ENCODE peak calls at places on chromosomes 1 and 21, in nine cellular contexts. One of them, this sample, is unnamed.

GRCh38 chr21:34024382-34024693 is 49.0 kb upstream of the MRPS6 start:
- DNase-seq in cardiac fibroblast: no peak
- DNase-seq in GM23248: no peak
- DNase-seq in trophoblast cell: no peak
- DNase-seq in CD4-positive, CD25-positive, alpha-beta regulatory T cell: no peak
- DNase-seq in lower leg skin: no peak
- DNase-seq in left lung: no peak
- DNase-seq in lower lobe of right lung: no peak
- DNase-seq in A549: no peak
- DNase-seq in this sample: no peak

GRCh38 chr1:147605591-147605990 is 64.3 kb downstream of the BCL9 start:
- DNase-seq in trophoblast cell: no peak
- DNase-seq in lower leg skin: no peak
- DNase-seq in cardiac fibroblast: no peak
- DNase-seq in A549: no peak
- DNase-seq in lower lobe of right lung: no peak
- DNase-seq in CD4-positive, CD25-positive, alpha-beta regulatory T cell: no peak
- DNase-seq in GM23248: no peak
- DNase-seq in left lung: no peak
- DNase-seq in this sample: no peak

GRCh38 chr1:10170362-10170665 is 40.1 kb upstream of the KIF1B start:
- DNase-seq in CD4-positive, CD25-positive, alpha-beta regulatory T cell: no peak
- DNase-seq in lower leg skin: no peak
- DNase-seq in cardiac fibroblast: no peak
- DNase-seq in left lung: no peak
- DNase-seq in trophoblast cell: peak; percentile 35
- DNase-seq in GM23248: no peak
- DNase-seq in A549: no peak
- DNase-seq in lower lobe of right lung: no peak
- DNase-seq in this sample: no peak

GRCh38 chr1:85132078-85132715 is 68.6 kb downstream of the SYDE2 start:
- DNase-seq in A549: no peak
- DNase-seq in trophoblast cell: no peak
- DNase-seq in cardiac fibroblast: no peak
- DNase-seq in lower leg skin: no peak
- DNase-seq in GM23248: no peak
- DNase-seq in lower lobe of right lung: no peak
- DNase-seq in CD4-positive, CD25-positive, alpha-beta regulatory T cell: no peak
- DNase-seq in left lung: no peak
- DNase-seq in this sample: no peak

GRCh38 chr1:44328767-44329416 is 26.2 kb downstream of the ERI3 start:
- DNase-seq in CD4-positive, CD25-positive, alpha-beta regulatory T cell: no peak
- DNase-seq in left lung: no peak
- DNase-seq in cardiac fibroblast: peak; percentile 9
- DNase-seq in GM23248: no peak
- DNase-seq in lower lobe of right lung: no peak
- DNase-seq in trophoblast cell: no peak
- DNase-seq in lower leg skin: no peak
- DNase-seq in A549: no peak
- DNase-seq in this sample: peak; percentile 13

GRCh38 chr1:35563166-35563565 is 5.6 kb downstream of the NCDN start:
- DNase-seq in cardiac fibroblast: no peak
- DNase-seq in lower leg skin: no peak
- DNase-seq in GM23248: no peak
- DNase-seq in trophoblast cell: no peak
- DNase-seq in A549: no peak
- DNase-seq in lower lobe of right lung: no peak
- DNase-seq in CD4-positive, CD25-positive, alpha-beta regulatory T cell: no peak
- DNase-seq in left lung: no peak
- DNase-seq in this sample: no peak

GRCh38 chr1:85495556-85495955 is 30.6 kb upstream of the DDAH1 start:
- DNase-seq in A549: peak; percentile 41
- DNase-seq in CD4-positive, CD25-positive, alpha-beta regulatory T cell: no peak
- DNase-seq in cardiac fibroblast: peak; percentile 63
- DNase-seq in left lung: no peak
- DNase-seq in lower lobe of right lung: peak; percentile 65
- DNase-seq in trophoblast cell: peak; percentile 93
- DNase-seq in GM23248: peak; percentile 74
- DNase-seq in lower leg skin: peak; percentile 74
- DNase-seq in this sample: peak; percentile 11

GRCh38 chr21:44057960-44058651 is 46.0 kb downstream of the TRAPPC10 start:
- DNase-seq in cardiac fibroblast: no peak
- DNase-seq in A549: no peak
- DNase-seq in trophoblast cell: no peak
- DNase-seq in lower lobe of right lung: no peak
- DNase-seq in lower leg skin: no peak
- DNase-seq in left lung: no peak
- DNase-seq in CD4-positive, CD25-positive, alpha-beta regulatory T cell: peak; percentile 13
- DNase-seq in GM23248: no peak
- DNase-seq in this sample: no peak

GRCh38 chr1:187264995-187265602 is 436.4 kb downstream of the PLA2G4A start:
- DNase-seq in left lung: no peak
- DNase-seq in lower leg skin: no peak
- DNase-seq in cardiac fibroblast: peak; percentile 43
- DNase-seq in A549: peak; percentile 61
- DNase-seq in CD4-positive, CD25-positive, alpha-beta regulatory T cell: no peak
- DNase-seq in trophoblast cell: no peak
- DNase-seq in GM23248: peak; percentile 86
- DNase-seq in lower lobe of right lung: no peak
- DNase-seq in this sample: peak; percentile 29

GRCh38 chr1:51961954-51962353 is 28.5 kb downstream of the RAB3B start:
- DNase-seq in lower leg skin: no peak
- DNase-seq in left lung: no peak
- DNase-seq in CD4-positive, CD25-positive, alpha-beta regulatory T cell: no peak
- DNase-seq in A549: no peak
- DNase-seq in lower lobe of right lung: no peak
- DNase-seq in GM23248: no peak
- DNase-seq in cardiac fibroblast: no peak
- DNase-seq in trophoblast cell: no peak
- DNase-seq in this sample: no peak

DNA sequence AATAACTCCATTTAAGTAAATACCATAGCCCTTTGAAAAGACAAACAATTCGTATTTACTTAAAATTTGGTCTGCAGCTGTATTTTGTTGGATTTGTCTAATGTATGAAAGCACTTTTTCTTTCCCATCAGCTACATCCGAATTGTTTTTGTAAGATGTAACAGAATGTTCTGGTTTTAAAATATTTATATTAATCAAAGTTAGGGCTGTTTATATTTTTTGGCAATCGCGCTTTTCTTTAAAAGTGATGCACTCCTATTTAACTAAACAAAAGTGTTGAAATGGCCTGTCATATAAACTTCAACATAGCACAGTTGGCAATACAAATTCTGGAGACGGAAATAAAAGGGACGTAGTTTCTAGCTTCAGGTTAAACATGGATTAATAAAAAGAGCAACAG is 216.3 kb upstream of the ADGRL2 start:
- DNase-seq in GM23248: no peak
- DNase-seq in left lung: no peak
- DNase-seq in trophoblast cell: no peak
- DNase-seq in lower lobe of right lung: no peak
- DNase-seq in cardiac fibroblast: no peak
- DNase-seq in CD4-positive, CD25-positive, alpha-beta regulatory T cell: no peak
- DNase-seq in A549: no peak
- DNase-seq in lower leg skin: no peak
- DNase-seq in this sample: no peak
- H3K4me3 ChIP-seq in GM23248: no peak overlapping the region
- H3K4me3 ChIP-seq in left lung: no peak overlapping the region
- H3K4me3 ChIP-seq in trophoblast cell: no peak overlapping the region
- H3K4me3 ChIP-seq in lower lobe of right lung: no peak overlapping the region
- H3K4me3 ChIP-seq in cardiac fibroblast: no peak overlapping the region
- H3K4me3 ChIP-seq in CD4-positive, CD25-positive, alpha-beta regulatory T cell: no peak overlapping the region
- H3K4me3 ChIP-seq in A549: no peak overlapping the region
- H3K4me3 ChIP-seq in lower leg skin: no peak overlapping the region
- H3K4me3 ChIP-seq in this sample: no peak overlapping the region

GRCh38 chr1:162020145-162020544 is 3.5 kb downstream of the OLFML2B start:
- DNase-seq in CD4-positive, CD25-positive, alpha-beta regulatory T cell: no peak
- DNase-seq in cardiac fibroblast: peak; percentile 34
- DNase-seq in lower lobe of right lung: no peak
- DNase-seq in lower leg skin: no peak
- DNase-seq in left lung: no peak
- DNase-seq in trophoblast cell: no peak
- DNase-seq in A549: no peak
- DNase-seq in GM23248: no peak
- DNase-seq in this sample: peak; percentile 69

GRCh38 chr1:162021124-162021523 is 2.5 kb downstream of the OLFML2B start:
- DNase-seq in left lung: no peak
- DNase-seq in A549: no peak
- DNase-seq in lower leg skin: no peak
- DNase-seq in GM23248: no peak
- DNase-seq in trophoblast cell: no peak
- DNase-seq in lower lobe of right lung: no peak
- DNase-seq in CD4-positive, CD25-positive, alpha-beta regulatory T cell: no peak
- DNase-seq in cardiac fibroblast: no peak
- DNase-seq in this sample: no peak

GRCh38 chr1:162022626-162023025 is 1.0 kb downstream of the OLFML2B start:
- DNase-seq in lower lobe of right lung: no peak
- DNase-seq in GM23248: no peak
- DNase-seq in trophoblast cell: no peak
- DNase-seq in left lung: no peak
- DNase-seq in cardiac fibroblast: no peak
- DNase-seq in A549: no peak
- DNase-seq in CD4-positive, CD25-positive, alpha-beta regulatory T cell: no peak
- DNase-seq in lower leg skin: no peak
- DNase-seq in this sample: no peak

GRCh38 chr1:162023547-162024501 is at the start of gene OLFML2B:
- DNase-seq in A549: peak; percentile 70
- DNase-seq in cardiac fibroblast: peak; percentile 92
- DNase-seq in CD4-positive, CD25-positive, alpha-beta regulatory T cell: peak; percentile 21
- DNase-seq in lower lobe of right lung: peak; percentile 75
- DNase-seq in lower leg skin: peak; percentile 47
- DNase-seq in trophoblast cell: no peak
- DNase-seq in left lung: peak; percentile 94
- DNase-seq in GM23248: peak; percentile 94
- DNase-seq in this sample: peak; percentile 84

GRCh38 chr1:162023181-162023546 is 505 bp downstream of the OLFML2B start:
- DNase-seq in CD4-positive, CD25-positive, alpha-beta regulatory T cell: no peak
- DNase-seq in GM23248: peak; percentile 32
- DNase-seq in cardiac fibroblast: no peak
- DNase-seq in left lung: no peak
- DNase-seq in A549: no peak
- DNase-seq in lower lobe of right lung: no peak
- DNase-seq in trophoblast cell: no peak
- DNase-seq in lower leg skin: no peak
- DNase-seq in this sample: no peak
- H3K4me3 ChIP-seq in CD4-positive, CD25-positive, alpha-beta regulatory T cell: no peak overlapping the region
- H3K4me3 ChIP-seq in GM23248: peak overlapping the region; percentile 81
- H3K4me3 ChIP-seq in cardiac fibroblast: peak overlapping the region; percentile 76
- H3K4me3 ChIP-seq in left lung: peak overlapping the region; percentile 60
- H3K4me3 ChIP-seq in A549: peak overlapping the region; percentile 68
- H3K4me3 ChIP-seq in lower lobe of right lung: peak overlapping the region; percentile 68
- H3K4me3 ChIP-seq in trophoblast cell: peak overlapping the region; percentile 72
- H3K4me3 ChIP-seq in lower leg skin: peak overlapping the region; percentile 39
- H3K4me3 ChIP-seq in this sample: peak overlapping the region; percentile 93

GRCh38 chr1:27635410-27636142 is 591 bp upstream of the FGR start:
- DNase-seq in trophoblast cell: no peak
- DNase-seq in cardiac fibroblast: no peak
- DNase-seq in GM23248: no peak
- DNase-seq in CD4-positive, CD25-positive, alpha-beta regulatory T cell: no peak
- DNase-seq in left lung: peak; percentile 13
- DNase-seq in lower leg skin: no peak
- DNase-seq in lower lobe of right lung: no peak
- DNase-seq in A549: no peak
- DNase-seq in this sample: no peak

GRCh38 chr1:27633298-27633610 is 1.7 kb downstream of the FGR start:
- DNase-seq in CD4-positive, CD25-positive, alpha-beta regulatory T cell: no peak
- DNase-seq in GM23248: no peak
- DNase-seq in lower leg skin: no peak
- DNase-seq in A549: no peak
- DNase-seq in left lung: peak; percentile 16
- DNase-seq in trophoblast cell: no peak
- DNase-seq in cardiac fibroblast: no peak
- DNase-seq in lower lobe of right lung: no peak
- DNase-seq in this sample: no peak

GRCh38 chr1:27634982-27635362 is at the start of gene FGR:
- DNase-seq in cardiac fibroblast: no peak
- DNase-seq in A549: no peak
- DNase-seq in lower leg skin: no peak
- DNase-seq in left lung: peak; percentile 96
- DNase-seq in CD4-positive, CD25-positive, alpha-beta regulatory T cell: no peak
- DNase-seq in GM23248: no peak
- DNase-seq in lower lobe of right lung: peak; percentile 84
- DNase-seq in trophoblast cell: no peak
- DNase-seq in this sample: no peak

GRCh38 chr1:27633640-27634165 is 1.3 kb downstream of the FGR start:
- DNase-seq in A549: no peak
- DNase-seq in lower lobe of right lung: no peak
- DNase-seq in left lung: peak; percentile 15
- DNase-seq in lower leg skin: no peak
- DNase-seq in CD4-positive, CD25-positive, alpha-beta regulatory T cell: no peak
- DNase-seq in GM23248: no peak
- DNase-seq in trophoblast cell: no peak
- DNase-seq in cardiac fibroblast: no peak
- DNase-seq in this sample: no peak

GRCh38 chr1:27634166-27634981 is 611 bp downstream of the FGR start:
- DNase-seq in cardiac fibroblast: no peak
- DNase-seq in A549: no peak
- DNase-seq in trophoblast cell: no peak
- DNase-seq in left lung: peak; percentile 93
- DNase-seq in CD4-positive, CD25-positive, alpha-beta regulatory T cell: peak; percentile 33
- DNase-seq in lower leg skin: no peak
- DNase-seq in lower lobe of right lung: peak; percentile 74
- DNase-seq in GM23248: peak; percentile 61
- DNase-seq in this sample: no peak
- H3K4me3 ChIP-seq in cardiac fibroblast: peak overlapping the region; percentile 35
- H3K4me3 ChIP-seq in A549: no peak overlapping the region
- H3K4me3 ChIP-seq in trophoblast cell: no peak overlapping the region
- H3K4me3 ChIP-seq in left lung: peak overlapping the region; percentile 63
- H3K4me3 ChIP-seq in CD4-positive, CD25-positive, alpha-beta regulatory T cell: peak overlapping the region; percentile 43
- H3K4me3 ChIP-seq in lower leg skin: peak overlapping the region; percentile 24
- H3K4me3 ChIP-seq in lower lobe of right lung: peak overlapping the region; percentile 61
- H3K4me3 ChIP-seq in GM23248: peak overlapping the region; percentile 64
- H3K4me3 ChIP-seq in this sample: peak overlapping the region; percentile 37

GRCh38 chr1:167333114-167333513 is 112.4 kb downstream of the POU2F1 start:
- DNase-seq in cardiac fibroblast: no peak
- DNase-seq in GM23248: no peak
- DNase-seq in left lung: no peak
- DNase-seq in A549: no peak
- DNase-seq in CD4-positive, CD25-positive, alpha-beta regulatory T cell: no peak
- DNase-seq in lower leg skin: no peak
- DNase-seq in lower lobe of right lung: no peak
- DNase-seq in trophoblast cell: no peak
- DNase-seq in this sample: no peak
- H3K4me3 ChIP-seq in cardiac fibroblast: no peak overlapping the region
- H3K4me3 ChIP-seq in GM23248: no peak overlapping the region
- H3K4me3 ChIP-seq in left lung: no peak overlapping the region
- H3K4me3 ChIP-seq in A549: no peak overlapping the region
- H3K4me3 ChIP-seq in CD4-positive, CD25-positive, alpha-beta regulatory T cell: no peak overlapping the region
- H3K4me3 ChIP-seq in lower leg skin: no peak overlapping the region
- H3K4me3 ChIP-seq in lower lobe of right lung: no peak overlapping the region
- H3K4me3 ChIP-seq in trophoblast cell: no peak overlapping the region
- H3K4me3 ChIP-seq in this sample: no peak overlapping the region

GRCh38 chr1:109216662-109217061 is 2.9 kb downstream of the SARS1 start:
- DNase-seq in lower leg skin: no peak
- DNase-seq in left lung: no peak
- DNase-seq in GM23248: no peak
- DNase-seq in cardiac fibroblast: peak; percentile 11
- DNase-seq in CD4-positive, CD25-positive, alpha-beta regulatory T cell: no peak
- DNase-seq in trophoblast cell: peak; percentile 78
- DNase-seq in lower lobe of right lung: no peak
- DNase-seq in A549: no peak
- DNase-seq in this sample: no peak
- H3K4me3 ChIP-seq in lower leg skin: no peak overlapping the region
- H3K4me3 ChIP-seq in left lung: peak overlapping the region; percentile 96
- H3K4me3 ChIP-seq in GM23248: peak overlapping the region; percentile 93
- H3K4me3 ChIP-seq in cardiac fibroblast: no peak overlapping the region
- H3K4me3 ChIP-seq in CD4-positive, CD25-positive, alpha-beta regulatory T cell: peak overlapping the region; percentile 38
- H3K4me3 ChIP-seq in trophoblast cell: no peak overlapping the region
- H3K4me3 ChIP-seq in lower lobe of right lung: no peak overlapping the region
- H3K4me3 ChIP-seq in A549: no peak overlapping the region
- H3K4me3 ChIP-seq in this sample: peak overlapping the region; percentile 25

GRCh38 chr1:27478098-27478497 is 11.9 kb downstream of the WASF2 start:
- DNase-seq in lower lobe of right lung: peak; percentile 9
- DNase-seq in lower leg skin: no peak
- DNase-seq in A549: no peak
- DNase-seq in left lung: no peak
- DNase-seq in trophoblast cell: no peak
- DNase-seq in cardiac fibroblast: no peak
- DNase-seq in GM23248: no peak
- DNase-seq in CD4-positive, CD25-positive, alpha-beta regulatory T cell: no peak
- DNase-seq in this sample: no peak
- H3K4me3 ChIP-seq in lower lobe of right lung: no peak overlapping the region
- H3K4me3 ChIP-seq in lower leg skin: no peak overlapping the region
- H3K4me3 ChIP-seq in A549: no peak overlapping the region
- H3K4me3 ChIP-seq in left lung: no peak overlapping the region
- H3K4me3 ChIP-seq in trophoblast cell: no peak overlapping the region
- H3K4me3 ChIP-seq in cardiac fibroblast: no peak overlapping the region
- H3K4me3 ChIP-seq in GM23248: no peak overlapping the region
- H3K4me3 ChIP-seq in CD4-positive, CD25-positive, alpha-beta regulatory T cell: no peak overlapping the region
- H3K4me3 ChIP-seq in this sample: no peak overlapping the region

This sample was measured in fibroblast of the aortic adventitia.